ENCODE peak calls at places on chromosome 9, in nine cellular contexts. U, V, A, K, M, Z, Q, F and B are unnamed samples.
A peak's percentile ranks its signal among the peaks of the same experiment; 100 is the strongest.

GRCh38 chr9:125529589-125530515 is 177.2 kb downstream of the MAPKAP1 start:
- DNase-seq in U (no peak), V (no peak), A (no peak), K (no peak), M (peak; percentile 56), Z (peak; percentile 56), Q (no peak), F (peak; percentile 15), B (no peak)

GRCh38 chr9:7027996-7028395 is 270.2 kb downstream of the KDM4C start:
- DNase-seq in U (no peak), V (no peak), A (no peak), K (no peak), M (no peak), Z (no peak), Q (no peak), F (no peak), B (no peak)

GRCh38 chr9:16245756-16246440 is 624.6 kb downstream of the BNC2 start:
- DNase-seq in U (peak; percentile 28), V (no peak), A (no peak), K (no peak), M (no peak), Z (no peak), Q (no peak), F (no peak), B (no peak)

GRCh38 chr9:91784673-91785402 is 165.2 kb downstream of the ROR2 start:
- DNase-seq in U (no peak), V (no peak), A (no peak), K (no peak), M (no peak), Z (no peak), Q (no peak), F (no peak), B (no peak)

GRCh38 chr9:114156658-114157421 is 1.5 kb downstream of the COL27A1 start:
- DNase-seq in U (peak; percentile 53), V (peak; percentile 79), A (peak; percentile 36), K (peak; percentile 46), M (no peak), Z (no peak), Q (peak; percentile 43), F (no peak), B (peak; percentile 88)

GRCh38 chr9:128056887-128057723 is 10.0 kb downstream of the NAIF1 start:
- DNase-seq in U (no peak), V (no peak), A (no peak), K (no peak), M (no peak), Z (no peak), Q (no peak), F (no peak), B (no peak)

GRCh38 chr9:130137870-130138653 is 34.1 kb upstream of the NCS1 start:
- DNase-seq in U (peak; percentile 51), V (peak; percentile 55), A (peak; percentile 28), K (no peak), M (no peak), Z (no peak), Q (peak; percentile 37), F (no peak), B (peak; percentile 96)

GRCh38 chr9:133048595-133048994 is 13.2 kb upstream of the CEL start:
- DNase-seq in U (peak; percentile 35), V (no peak), A (no peak), K (no peak), M (peak; percentile 42), Z (no peak), Q (no peak), F (peak; percentile 71), B (peak; percentile 26)

DNA sequence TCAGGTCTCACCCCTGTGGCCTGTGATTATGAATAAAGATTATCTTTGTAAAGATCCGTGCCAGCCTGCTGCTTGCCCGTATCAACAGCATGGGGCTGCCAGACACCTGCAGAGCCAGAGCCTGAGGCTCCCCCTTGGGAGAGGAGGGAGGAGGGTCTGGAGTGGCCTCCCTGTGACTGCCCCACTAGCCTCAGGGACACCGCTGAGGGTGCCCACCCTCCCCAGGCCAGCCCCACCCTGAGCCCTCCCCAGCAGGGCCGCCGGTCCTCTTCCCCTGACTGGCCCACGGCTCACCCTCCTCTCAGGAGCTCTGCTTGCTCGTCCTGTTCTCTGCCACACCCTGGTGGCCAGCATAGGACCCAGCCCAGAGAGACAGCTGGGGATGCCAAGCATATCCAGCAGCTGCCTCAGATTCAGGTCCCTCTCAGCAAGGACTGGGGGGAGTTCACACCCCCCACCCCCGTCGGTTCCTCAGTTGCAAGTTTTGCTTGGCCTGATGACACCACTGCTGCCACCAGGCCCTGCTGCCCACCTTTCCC is 1.9 kb downstream of the SSNA1 start:
- DNase-seq in U (no peak), V (no peak), A (no peak), K (no peak), M (no peak), Z (no peak), Q (no peak), F (no peak), B (no peak)
- TF ChIP-seq CTCF in U (no peak), V (no peak), A (no peak), K (no peak), M (no peak), Z (no peak), Q (no peak), F (no peak), B (peak; percentile 38)

DNA sequence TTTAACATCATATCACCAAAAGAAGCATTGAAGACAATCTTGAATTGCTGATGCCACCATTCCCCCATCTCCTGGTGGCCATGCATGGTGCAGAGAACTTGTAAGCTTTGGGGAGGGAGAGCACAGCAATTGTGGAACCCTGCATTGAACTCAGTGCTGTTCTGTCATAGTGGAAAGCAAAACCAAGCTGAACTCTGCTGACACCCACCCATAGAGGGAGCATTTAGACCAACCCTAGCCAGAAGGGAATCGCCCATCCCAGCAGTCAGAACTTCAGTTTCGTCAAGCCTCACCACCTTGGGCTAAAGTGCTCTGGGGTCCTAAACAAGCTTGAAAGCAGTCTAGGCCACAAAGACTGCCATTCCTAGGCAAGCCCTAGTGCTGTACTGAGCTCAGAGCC is 37.4 kb upstream of the RUSC2 start:
- DNase-seq in U (peak; percentile 14), V (no peak), A (no peak), K (no peak), M (peak; percentile 4), Z (no peak), Q (no peak), F (no peak), B (no peak)
- TF ChIP-seq CTCF in U (no peak), V (no peak), A (no peak), K (no peak), M (peak; percentile 23), Z (peak; percentile 10), Q (no peak), F (no peak), B (peak; percentile 45)

GRCh38 chr9:109967651-109968331 is 187.8 kb downstream of the PALM2AKAP2 start:
- DNase-seq in U (no peak), V (no peak), A (no peak), K (no peak), M (no peak), Z (peak; percentile 78), Q (no peak), F (no peak), B (no peak)

GRCh38 chr9:109968332-109968657 is 188.3 kb downstream of the PALM2AKAP2 start:
- DNase-seq in U (no peak), V (no peak), A (no peak), K (no peak), M (no peak), Z (peak; percentile 59), Q (no peak), F (no peak), B (no peak)

GRCh38 chr9:109966643-109967368 is 186.8 kb downstream of the PALM2AKAP2 start:
- DNase-seq in U (no peak), V (no peak), A (no peak), K (no peak), M (peak; percentile 91), Z (peak; percentile 80), Q (no peak), F (no peak), B (no peak)

GRCh38 chr9:109969559-109970237 is 189.7 kb downstream of the PALM2AKAP2 start:
- DNase-seq in U (no peak), V (no peak), A (no peak), K (peak; percentile 26), M (no peak), Z (no peak), Q (no peak), F (no peak), B (no peak)

DNA sequence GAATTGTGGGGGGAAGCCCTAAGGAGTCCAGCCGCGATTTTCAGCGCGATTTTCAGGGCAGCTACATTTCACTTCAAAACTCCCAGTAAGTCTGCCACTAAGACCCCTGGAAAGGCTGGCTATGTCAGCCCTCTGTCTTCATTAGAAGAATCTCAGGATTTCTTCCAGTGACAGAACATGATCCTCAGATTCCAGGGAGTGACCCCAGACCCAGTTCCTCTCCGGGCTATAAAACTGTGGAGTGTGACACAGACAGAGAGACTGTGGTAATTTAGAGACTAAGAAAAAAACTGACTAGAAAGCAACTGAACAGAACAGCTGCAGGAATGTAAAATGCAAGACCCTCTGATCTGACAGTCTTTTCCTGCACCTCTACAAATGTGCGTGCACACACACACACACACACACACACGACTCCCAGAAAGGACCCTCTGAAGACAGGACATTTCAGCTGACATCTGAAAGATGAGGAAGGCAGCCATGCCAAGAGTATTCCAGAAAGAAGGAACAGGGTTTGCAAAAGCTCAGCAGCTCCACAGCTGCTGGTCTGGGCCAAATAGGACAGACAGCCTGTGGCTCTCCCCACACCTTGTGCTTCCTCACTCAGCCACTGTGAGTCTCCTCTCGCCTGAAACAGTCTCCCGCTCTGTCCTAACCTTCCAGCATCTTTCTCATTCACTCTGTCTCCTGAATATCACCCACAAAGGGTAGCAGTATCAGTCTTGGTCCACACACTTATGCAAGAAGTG is 188.9 kb downstream of the PALM2AKAP2 start:
- DNase-seq in U (peak; percentile 11), V (no peak), A (no peak), K (peak; percentile 18), M (peak; percentile 79), Z (no peak), Q (no peak), F (no peak), B (peak; percentile 35)
- TF ChIP-seq CTCF in U (no peak), V (no peak), A (peak; percentile 29), K (no peak), M (peak; percentile 80), Z (peak; percentile 47), Q (no peak), F (peak; percentile 44), B (peak; percentile 38)

GRCh38 chr9:107946364-107947137 is 457.0 kb upstream of the KLF4 start:
- DNase-seq in U (peak; percentile 3), V (no peak), A (no peak), K (no peak), M (no peak), Z (no peak), Q (no peak), F (no peak), B (no peak)

GRCh38 chr9:107949058-107949457 is 459.5 kb upstream of the KLF4 start:
- DNase-seq in U (no peak), V (no peak), A (no peak), K (no peak), M (no peak), Z (no peak), Q (no peak), F (no peak), B (no peak)

GRCh38 chr9:107948086-107948485 is 458.5 kb upstream of the KLF4 start:
- DNase-seq in U (no peak), V (no peak), A (no peak), K (no peak), M (no peak), Z (no peak), Q (no peak), F (no peak), B (no peak)

GRCh38 chr9:107945961-107946360 is 456.4 kb upstream of the KLF4 start:
- DNase-seq in U (no peak), V (no peak), A (no peak), K (no peak), M (no peak), Z (no peak), Q (no peak), F (no peak), B (no peak)

DNA sequence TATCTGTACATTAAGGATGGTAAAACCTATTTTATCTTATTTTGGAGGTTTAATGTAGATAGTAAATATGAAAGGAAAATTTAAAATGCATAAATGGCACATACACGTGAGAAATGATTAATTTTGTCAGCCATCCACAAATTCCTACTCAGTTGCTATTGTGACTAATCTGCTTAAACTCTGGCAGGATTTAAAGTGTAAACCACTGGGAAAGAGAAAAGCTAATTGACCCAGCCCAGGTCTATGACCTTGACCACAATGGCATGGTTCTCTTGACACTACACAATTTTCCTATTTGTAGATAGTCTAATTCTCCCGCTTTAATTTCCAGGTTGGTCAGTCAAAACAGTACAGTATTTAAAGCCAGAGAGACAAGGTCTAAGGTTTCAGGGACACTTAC is 459.0 kb upstream of the KLF4 start:
- DNase-seq in U (no peak), V (no peak), A (no peak), K (no peak), M (no peak), Z (no peak), Q (no peak), F (no peak), B (no peak)
- TF ChIP-seq CTCF in U (no peak), V (no peak), A (no peak), K (no peak), M (no peak), Z (no peak), Q (no peak), F (no peak), B (no peak)